ENCODE peak calls at places on chromosomes 13 and 19, in nine cellular contexts. F is AG10803; D is BJ; W is transverse colon; I is fibroblast of lung; J is foreskin fibroblast; C is neuronal stem cell; P is neural progenitor cell; S is CD8-positive, alpha-beta T cell. U is an unnamed sample.

GRCh38 chr13:33281951-33282595 is 3.5 kb downstream of the STARD13 start:
- DNase-seq in F (peak), D (no peak), W (no peak), I (peak), J (peak), C (no peak), P (no peak), S (no peak), U (no peak)

GRCh38 chr19:32358311-32358710 is 12.9 kb downstream of the ZNF507 start:
- DNase-seq in F (no peak), D (no peak), W (no peak), I (no peak), J (no peak), C (no peak), P (no peak), S (no peak), U (no peak)

GRCh38 chr13:25069236-25069635 is 26.7 kb upstream of the PABPC3 start:
- DNase-seq in F (no peak), D (no peak), W (no peak), I (no peak), J (no peak), C (no peak), P (no peak), S (no peak), U (no peak)

GRCh38 chr13:112605531-112605990 is 17.6 kb upstream of the TUBGCP3 start:
- DNase-seq in F (peak), D (no peak), W (no peak), I (no peak), J (peak), C (no peak), P (no peak), S (no peak), U (no peak)

GRCh38 chr13:25172303-25172630 is 179 bp upstream of the AMER2 start:
- DNase-seq in F (no peak), D (no peak), W (no peak), I (no peak), J (no peak), C (no peak), P (peak), S (no peak), U (no peak)

GRCh38 chr13:111424134-111424533 is 103.7 kb downstream of the TEX29 start:
- DNase-seq in F (no peak), D (no peak), W (no peak), I (no peak), J (no peak), C (no peak), P (no peak), S (no peak), U (no peak)

GRCh38 chr19:33157906-33158305 is 26.0 kb downstream of the WDR88 start:
- DNase-seq in F (no peak), D (no peak), W (no peak), I (no peak), J (no peak), C (no peak), P (no peak), S (no peak), U (no peak)

GRCh38 chr19:1214862-1215731 is 9.5 kb downstream of the STK11 start:
- DNase-seq in F (no peak), D (no peak), W (no peak), I (no peak), J (no peak), C (no peak), P (no peak), S (no peak), U (no peak)

GRCh38 chr13:30371649-30372265 is 50.5 kb upstream of the UBE2L5 start:
- DNase-seq in F (peak), D (no peak), W (peak), I (peak), J (peak), C (no peak), P (no peak), S (peak), U (no peak)

GRCh38 chr13:102774210-102774560 is 599 bp upstream of the TEX30 start:
- DNase-seq in F (no peak), D (no peak), W (no peak), I (no peak), J (no peak), C (no peak), P (no peak), S (no peak), U (no peak)

GRCh38 chr19:40419066-40419612 is 6.0 kb upstream of the PRX start:
- DNase-seq in F (no peak), D (no peak), W (no peak), I (no peak), J (no peak), C (no peak), P (no peak), S (no peak), U (no peak)

DNA sequence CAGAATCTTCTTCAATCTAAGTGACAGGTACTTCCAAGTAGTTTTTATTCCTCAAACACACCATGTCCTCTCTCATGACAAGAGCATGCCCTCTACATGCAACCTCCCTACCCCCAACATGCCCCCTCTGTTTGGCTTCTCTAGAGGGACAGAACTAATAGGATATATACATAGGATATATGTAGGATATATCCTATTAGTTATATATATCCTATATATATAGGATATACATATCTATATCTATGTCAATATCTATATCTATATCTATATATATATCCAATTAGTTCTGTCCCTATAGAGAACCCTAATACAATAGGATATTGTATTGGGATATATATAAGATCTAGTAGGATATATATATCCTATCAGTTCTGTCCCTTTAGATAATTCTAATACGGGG is 701.9 kb upstream of the MIR17HG start:
- DNase-seq in F (no peak), D (no peak), W (no peak), I (no peak), J (no peak), C (no peak), P (no peak), S (no peak), U (no peak)
- H3K4me3 ChIP-seq in F (no peak), D (no peak), W (no peak), I (no peak), J (no peak), C (no peak), P (no peak), S (no peak), U (no peak)

DNA sequence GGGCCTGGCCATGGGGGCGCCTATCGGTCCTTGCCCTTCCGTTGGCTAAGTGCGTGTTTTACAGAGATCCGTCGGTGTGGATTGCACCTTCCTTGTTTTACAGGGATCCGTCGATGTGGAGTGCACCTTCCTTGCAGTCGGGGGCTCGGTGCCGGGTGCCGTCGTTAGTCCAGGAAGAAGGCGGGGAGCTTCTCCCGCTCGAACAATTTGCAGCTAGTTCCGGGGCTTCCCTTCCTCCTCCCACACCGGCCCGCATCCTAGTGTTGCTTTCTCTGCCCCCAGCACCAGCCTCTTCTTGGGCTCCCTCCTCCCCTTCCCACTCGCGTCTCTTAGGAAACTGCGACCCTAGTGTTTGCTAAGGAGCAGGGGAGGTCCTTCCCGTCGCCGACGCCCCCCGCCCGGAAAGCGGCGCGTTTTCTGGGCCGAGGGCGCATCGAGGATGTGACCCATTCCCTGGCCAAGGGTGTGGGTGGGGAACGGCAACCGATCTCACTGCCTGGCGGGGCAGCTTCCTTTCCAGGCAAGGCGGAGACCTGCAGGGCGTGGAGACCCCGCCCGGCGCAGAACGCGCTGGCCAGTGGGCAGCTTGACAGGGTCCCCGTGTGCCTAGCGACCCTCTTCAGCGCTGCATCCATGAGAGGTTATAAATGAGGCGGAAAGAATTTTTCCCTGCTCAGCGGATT is 75.7 kb upstream of the ZNF91 start:
- DNase-seq in F (no peak), D (no peak), W (peak), I (no peak), J (no peak), C (no peak), P (no peak), S (no peak), U (no peak)
- H3K4me3 ChIP-seq in F (no peak), D (no peak), W (peak), I (no peak), J (no peak), C (no peak), P (no peak), S (no peak), U (no peak)

GRCh38 chr19:14536926-14537692 is 7.7 kb downstream of the TECR start:
- DNase-seq in F (peak), D (no peak), W (peak), I (peak), J (peak), C (peak), P (peak), S (no peak), U (peak)
- H3K4me3 ChIP-seq in F (no peak), D (no peak), W (peak), I (no peak), J (no peak), C (no peak), P (no peak), S (no peak), U (peak)

GRCh38 chr13:78601886-78602560 is 1.3 kb downstream of the POU4F1 start:
- DNase-seq in F (no peak), D (no peak), W (no peak), I (no peak), J (peak), C (no peak), P (no peak), S (no peak), U (no peak)

GRCh38 chr13:78602561-78603239 is 652 bp downstream of the POU4F1 start:
- DNase-seq in F (no peak), D (no peak), W (no peak), I (peak), J (peak), C (peak), P (peak), S (no peak), U (no peak)

GRCh38 chr13:78604782-78605611 is 1.6 kb upstream of the POU4F1 start:
- DNase-seq in F (no peak), D (no peak), W (no peak), I (no peak), J (peak), C (peak), P (peak), S (no peak), U (no peak)

GRCh38 chr13:78601124-78601885 is 2.0 kb downstream of the POU4F1 start:
- DNase-seq in F (no peak), D (no peak), W (no peak), I (peak), J (peak), C (peak), P (peak), S (no peak), U (no peak)

DNA sequence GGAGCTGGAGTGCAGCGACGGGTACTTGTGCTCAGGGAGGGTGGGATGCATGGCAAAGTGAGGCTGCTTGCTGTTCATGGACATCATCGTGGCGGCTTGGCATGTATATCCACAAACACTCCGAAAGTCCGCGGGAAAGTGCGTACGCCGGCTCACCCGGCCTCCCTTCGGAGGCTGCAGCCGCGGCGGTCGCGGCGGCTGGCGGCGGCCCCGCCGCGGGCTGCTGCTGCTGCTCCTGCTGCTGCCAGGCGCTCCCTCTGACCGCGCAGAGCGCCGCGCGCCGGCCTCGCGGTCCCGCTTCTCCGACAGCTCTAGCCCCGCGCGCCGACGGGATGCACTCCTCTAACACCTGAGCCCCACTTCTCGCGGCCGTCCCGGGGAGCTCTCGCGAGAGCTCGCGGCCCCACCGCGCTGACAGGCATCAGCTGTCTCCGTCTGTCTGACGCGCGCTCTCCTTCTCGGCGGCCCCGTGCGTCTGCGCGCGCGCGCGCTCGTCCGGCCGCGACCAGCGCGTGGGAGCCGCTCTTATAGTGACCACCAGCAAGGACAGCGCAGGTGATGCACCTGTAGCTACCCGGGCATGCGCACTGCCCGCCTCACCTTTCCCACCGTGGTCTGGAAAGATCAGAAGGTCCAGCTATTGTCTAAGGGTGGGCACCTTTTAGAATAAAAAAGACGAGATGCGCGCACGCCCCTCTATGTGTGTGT is at the start of gene POU4F1:
- DNase-seq in F (no peak), D (no peak), W (peak), I (peak), J (peak), C (peak), P (peak), S (no peak), U (no peak)
- H3K4me3 ChIP-seq in F (no peak), D (no peak), W (peak), I (no peak), J (no peak), C (peak), P (peak), S (peak), U (peak)

DNA sequence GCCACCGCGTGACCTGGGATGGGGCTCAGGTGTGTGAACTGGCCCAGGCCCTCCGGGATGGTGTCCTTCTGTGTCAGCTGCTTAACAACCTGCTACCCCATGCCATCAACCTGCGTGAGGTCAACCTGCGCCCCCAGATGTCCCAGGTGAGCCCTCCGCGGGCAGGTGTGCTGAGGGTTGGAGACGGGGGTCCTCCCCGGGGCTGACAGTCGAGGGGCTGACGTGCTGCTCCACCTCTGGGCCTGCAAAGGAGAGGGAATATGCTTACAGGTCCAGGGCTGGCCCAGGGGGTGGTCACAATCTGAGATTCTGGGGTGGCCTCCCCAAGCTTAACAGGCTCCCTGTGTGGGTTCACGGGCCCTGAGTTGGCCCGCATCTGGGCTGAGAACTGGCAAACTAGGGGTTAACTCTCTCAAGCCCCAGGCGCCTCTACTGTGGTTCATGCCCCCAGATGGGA is 386 bp downstream of the VAV1 start:
- DNase-seq in F (no peak), D (no peak), W (no peak), I (no peak), J (no peak), C (no peak), P (no peak), S (no peak), U (no peak)
- H3K4me3 ChIP-seq in F (no peak), D (no peak), W (peak), I (no peak), J (no peak), C (no peak), P (no peak), S (peak), U (no peak)

GRCh38 chr13:40662866-40663265 is 3.6 kb downstream of the FOXO1 start:
- DNase-seq in F (no peak), D (no peak), W (no peak), I (no peak), J (no peak), C (no peak), P (peak), S (no peak), U (no peak)
- H3K4me3 ChIP-seq in F (no peak), D (no peak), W (no peak), I (peak), J (no peak), C (no peak), P (no peak), S (no peak), U (no peak)

DNA sequence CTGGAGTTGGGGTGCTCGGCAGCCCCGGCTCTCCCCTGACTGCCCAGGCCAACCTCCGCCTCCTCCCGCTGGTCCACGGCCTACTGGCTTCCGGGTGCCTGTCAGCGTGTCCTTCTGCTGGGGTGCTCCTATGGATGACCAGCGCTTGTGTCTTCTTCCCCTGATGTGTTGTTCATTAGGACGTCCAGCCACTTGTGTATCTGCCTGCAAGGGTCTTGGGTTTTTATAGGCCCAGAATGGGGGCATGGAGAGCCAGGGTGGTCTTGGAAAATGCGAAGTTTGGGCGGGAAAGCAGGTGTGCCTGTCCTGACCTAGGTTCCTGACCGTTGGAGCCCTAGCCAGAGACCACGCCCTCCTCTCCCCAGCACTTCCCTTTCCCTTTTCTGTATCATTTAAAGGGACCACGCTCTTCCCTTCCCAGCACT is 139.8 kb downstream of the SLITRK5 start:
- DNase-seq in F (no peak), D (no peak), W (no peak), I (no peak), J (no peak), C (no peak), P (no peak), S (no peak), U (no peak)
- H3K4me3 ChIP-seq in F (no peak), D (no peak), W (no peak), I (no peak), J (no peak), C (no peak), P (no peak), S (no peak), U (peak)

DNA sequence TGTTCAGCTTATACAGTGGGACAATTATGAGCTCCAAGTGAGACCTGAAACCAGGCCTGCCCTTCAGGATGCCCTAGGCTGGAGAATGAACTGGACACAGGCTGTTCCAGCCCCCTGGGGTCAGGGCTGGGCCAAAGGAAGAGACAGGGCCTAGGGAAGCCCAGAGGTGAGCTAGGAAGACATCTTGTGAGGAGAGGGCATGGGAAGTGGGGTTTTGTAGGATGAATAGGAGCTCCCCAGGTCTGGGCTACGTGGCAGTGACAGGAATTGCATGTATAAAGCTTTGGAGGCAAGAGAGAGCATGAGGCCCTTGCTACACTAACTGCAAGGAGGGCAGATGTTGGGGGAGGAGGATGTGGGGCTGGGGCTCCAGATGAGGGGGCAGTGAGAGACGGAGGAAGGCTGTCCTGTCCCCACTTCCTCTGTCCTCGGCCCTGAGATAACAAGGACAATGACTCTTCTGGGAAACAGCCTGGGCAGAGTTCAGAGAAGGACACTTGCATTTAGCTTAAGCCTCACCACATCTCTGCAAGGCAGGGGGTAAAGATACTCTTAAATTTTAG is 1.5 kb upstream of the TBXA2R start:
- DNase-seq in F (no peak), D (no peak), W (no peak), I (no peak), J (no peak), C (no peak), P (no peak), S (no peak), U (no peak)
- H3K4me3 ChIP-seq in F (no peak), D (no peak), W (no peak), I (no peak), J (no peak), C (no peak), P (peak), S (no peak), U (no peak)

GRCh38 chr19:52689804-52690394 is 44.9 kb downstream of the ZNF611 start:
- DNase-seq in F (peak), D (no peak), W (peak), I (no peak), J (peak), C (no peak), P (peak), S (peak), U (no peak)

GRCh38 chr19:52690395-52691214 is 44.2 kb downstream of the ZNF611 start:
- DNase-seq in F (peak), D (peak), W (peak), I (peak), J (peak), C (peak), P (peak), S (peak), U (peak)

GRCh38 chr19:52691737-52692136 is 43.1 kb downstream of the ZNF611 start:
- DNase-seq in F (no peak), D (no peak), W (no peak), I (no peak), J (no peak), C (no peak), P (no peak), S (no peak), U (no peak)

GRCh38 chr19:52692431-52693008 is 42.3 kb downstream of the ZNF611 start:
- DNase-seq in F (no peak), D (no peak), W (no peak), I (no peak), J (no peak), C (no peak), P (no peak), S (no peak), U (no peak)

DNA sequence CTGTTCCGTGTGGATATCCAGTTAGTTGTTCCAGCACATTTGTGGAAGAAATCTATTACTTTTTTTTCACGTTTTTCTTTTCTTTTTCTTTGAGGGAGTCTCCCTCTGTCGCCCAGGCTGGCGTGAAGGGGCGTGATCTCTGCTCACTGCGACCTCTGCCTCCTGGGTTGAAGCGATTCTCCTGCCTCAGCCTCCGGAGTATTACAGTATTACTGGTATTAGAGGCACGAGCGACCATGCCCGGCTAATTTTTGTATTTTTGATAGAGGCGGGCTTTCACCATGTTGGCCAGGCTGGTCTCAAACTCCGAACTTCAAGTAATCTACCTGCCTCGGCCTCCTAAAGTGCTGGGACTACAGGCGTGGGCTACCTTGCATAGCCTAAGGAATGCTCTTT is 43.6 kb downstream of the ZNF611 start:
- DNase-seq in F (no peak), D (no peak), W (no peak), I (no peak), J (no peak), C (no peak), P (peak), S (no peak), U (no peak)
- H3K4me3 ChIP-seq in F (peak), D (peak), W (no peak), I (peak), J (peak), C (no peak), P (peak), S (peak), U (no peak)